ENCODE peak calls at places on chromosomes 2 and 18, in eight cellular contexts. Z is HCT116, O is fibroblast of villous mesenchyme, D is endodermal cell, V is GM13977, E is OCI-LY7, F is DND-41, U is AG04450. T is an unnamed sample.

GRCh38 chr2:230137902-230138539 is 69.3 kb upstream of the SLC16A14 start:
- DNase-seq in Z (no peak), O (no peak), D (no peak), V (no peak), E (peak), F (no peak), U (no peak), T (no peak)

GRCh38 chr2:128782411-128783192 is 463.9 kb upstream of the HS6ST1 start:
- DNase-seq in Z (no peak), O (no peak), D (no peak), V (no peak), E (no peak), F (no peak), U (no peak), T (peak)

GRCh38 chr2:43070039-43070438 is 156.4 kb downstream of the ZFP36L2 start:
- DNase-seq in Z (no peak), O (no peak), D (no peak), V (no peak), E (no peak), F (no peak), U (no peak), T (no peak)

GRCh38 chr2:54597153-54597827 is 126.2 kb upstream of the EML6 start:
- DNase-seq in Z (no peak), O (no peak), D (no peak), V (no peak), E (peak), F (no peak), U (no peak), T (no peak)

GRCh38 chr2:39481611-39482010 is 44.5 kb upstream of the MAP4K3 start:
- DNase-seq in Z (no peak), O (peak), D (no peak), V (no peak), E (no peak), F (no peak), U (no peak), T (no peak)

GRCh38 chr18:12276736-12277554 is 22.8 kb downstream of the CIDEA start:
- DNase-seq in Z (no peak), O (no peak), D (no peak), V (no peak), E (no peak), F (no peak), U (no peak), T (no peak)

GRCh38 chr2:66957677-66958076 is 439.5 kb upstream of the ETAA1 start:
- DNase-seq in Z (no peak), O (no peak), D (no peak), V (no peak), E (no peak), F (no peak), U (no peak), T (no peak)

GRCh38 chr2:56184500-56184996 is 758 bp downstream of the CCDC85A start:
- DNase-seq in Z (no peak), O (no peak), D (peak), V (no peak), E (no peak), F (no peak), U (no peak), T (peak)

GRCh38 chr2:170716851-170717598 is 1.9 kb downstream of the SP5 start:
- DNase-seq in Z (no peak), O (peak), D (peak), V (peak), E (no peak), F (no peak), U (no peak), T (peak)

GRCh38 chr2:191114403-191114886 is 36.3 kb downstream of the STAT4 start:
- DNase-seq in Z (no peak), O (peak), D (no peak), V (peak), E (no peak), F (no peak), U (no peak), T (no peak)

GRCh38 chr2:160415991-160416390 is 77.6 kb downstream of the RBMS1 start:
- DNase-seq in Z (no peak), O (no peak), D (no peak), V (no peak), E (no peak), F (no peak), U (no peak), T (no peak)

GRCh38 chr2:116132833-116133232 is 1681.7 kb upstream of the DDX18 start:
- DNase-seq in Z (no peak), O (no peak), D (no peak), V (no peak), E (no peak), F (no peak), U (no peak), T (no peak)

GRCh38 chr2:217609952-217610351 is 392.8 kb downstream of the TNS1 start:
- DNase-seq in Z (no peak), O (no peak), D (peak), V (no peak), E (no peak), F (no peak), U (no peak), T (no peak)

GRCh38 chr2:28405537-28405936 is 12.9 kb downstream of the FOSL2 start:
- DNase-seq in Z (no peak), O (no peak), D (no peak), V (no peak), E (no peak), F (no peak), U (no peak), T (no peak)

GRCh38 chr2:28408764-28409599 is 16.3 kb downstream of the FOSL2 start:
- DNase-seq in Z (peak), O (peak), D (no peak), V (peak), E (no peak), F (no peak), U (no peak), T (no peak)

GRCh38 chr2:28406276-28407096 is 13.8 kb downstream of the FOSL2 start:
- DNase-seq in Z (no peak), O (no peak), D (no peak), V (no peak), E (no peak), F (no peak), U (no peak), T (peak)

GRCh38 chr2:28407976-28408690 is 15.5 kb downstream of the FOSL2 start:
- DNase-seq in Z (no peak), O (no peak), D (no peak), V (no peak), E (no peak), F (no peak), U (no peak), T (no peak)

GRCh38 chr2:28407131-28407975 is 14.7 kb downstream of the FOSL2 start:
- DNase-seq in Z (no peak), O (no peak), D (no peak), V (no peak), E (no peak), F (no peak), U (no peak), T (no peak)
- TF ChIP-seq CTCF in Z (no peak), O (no peak), D (no peak), V (no peak), E (no peak), F (no peak), U (no peak), T (no peak)

DNA sequence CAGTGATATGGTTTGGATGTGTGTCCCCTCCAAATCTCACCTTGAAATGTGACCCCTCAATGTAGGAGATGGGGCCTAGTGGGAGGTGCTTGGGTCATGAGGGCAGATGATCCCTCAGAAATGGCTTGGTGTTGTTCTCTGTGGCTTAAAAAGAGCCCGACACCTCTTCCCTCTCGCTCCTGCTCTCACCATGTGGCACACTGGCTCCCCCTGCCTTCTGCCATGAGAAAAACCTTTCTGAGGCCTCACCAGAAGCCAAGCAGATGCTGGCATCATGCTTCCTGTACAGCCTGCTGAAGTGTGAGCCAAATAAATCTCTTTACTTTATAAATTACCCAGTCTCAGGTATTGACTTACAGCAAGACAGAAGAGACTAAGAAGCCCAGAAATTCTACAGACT is 357.1 kb downstream of the NRXN1 start:
- DNase-seq in Z (no peak), O (no peak), D (peak), V (no peak), E (peak), F (no peak), U (no peak), T (no peak)
- TF ChIP-seq CTCF in Z (no peak), O (no peak), D (peak), V (peak), E (peak), F (peak), U (no peak), T (no peak)

GRCh38 chr2:61469424-61470121 is 1.3 kb downstream of the USP34 start:
- DNase-seq in Z (no peak), O (peak), D (no peak), V (no peak), E (no peak), F (no peak), U (no peak), T (no peak)

GRCh38 chr2:61471905-61472805 is 1.3 kb upstream of the USP34 start:
- DNase-seq in Z (no peak), O (peak), D (no peak), V (peak), E (peak), F (peak), U (no peak), T (no peak)

GRCh38 chr2:61470122-61470951 is 550 bp downstream of the USP34 start:
- DNase-seq in Z (peak), O (peak), D (peak), V (peak), E (peak), F (peak), U (peak), T (peak)

DNA sequence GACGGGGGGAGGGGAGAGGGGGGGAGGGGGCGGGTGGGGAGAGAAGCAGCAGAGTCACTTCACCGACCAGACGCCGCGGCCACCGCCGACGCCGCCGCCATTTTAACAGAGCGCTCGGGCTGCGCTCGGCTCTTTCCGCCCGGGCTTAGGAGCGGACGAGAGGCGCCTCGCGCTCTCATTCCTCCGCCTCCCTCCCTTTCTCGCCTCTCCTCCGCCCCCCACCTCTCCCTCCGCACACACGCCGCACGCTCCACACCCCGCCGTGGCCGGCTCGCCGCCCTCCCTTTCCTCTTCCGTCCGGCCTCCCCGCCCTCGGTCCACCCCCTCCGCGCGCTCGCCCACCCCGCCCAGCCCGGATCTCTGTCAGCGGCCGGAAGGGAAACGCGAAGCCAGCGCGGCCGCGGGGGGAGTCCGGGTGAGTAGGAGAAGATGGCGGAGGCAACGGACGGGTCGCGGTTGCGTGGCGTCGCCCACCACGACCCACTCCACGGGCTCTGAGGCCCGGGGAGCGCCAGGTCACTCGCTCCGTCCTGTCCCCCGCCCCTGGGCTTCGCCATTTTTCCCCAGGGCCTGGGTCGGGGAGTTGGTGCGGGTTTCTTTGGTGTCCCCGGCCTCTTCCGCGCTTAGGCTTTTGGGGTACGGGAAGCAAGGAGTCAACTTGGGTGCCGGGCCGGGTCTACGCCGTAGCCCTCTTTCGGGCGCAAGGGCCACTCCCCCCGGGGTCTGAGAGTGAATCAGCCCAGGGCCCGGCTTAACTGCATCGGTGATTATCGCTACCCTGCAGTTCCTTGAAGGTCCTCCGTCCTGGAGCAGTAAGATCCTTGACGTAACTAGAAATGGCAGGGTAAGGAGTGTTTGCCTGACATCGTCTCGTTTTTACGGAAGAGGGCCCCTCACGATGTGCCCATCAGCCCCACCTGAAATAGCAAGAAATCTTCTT is at the start of gene USP34:
- DNase-seq in Z (peak), O (peak), D (peak), V (peak), E (peak), F (peak), U (peak), T (peak)
- TF ChIP-seq CTCF in Z (no peak), O (no peak), D (peak), V (no peak), E (no peak), F (no peak), U (no peak), T (no peak)

DNA sequence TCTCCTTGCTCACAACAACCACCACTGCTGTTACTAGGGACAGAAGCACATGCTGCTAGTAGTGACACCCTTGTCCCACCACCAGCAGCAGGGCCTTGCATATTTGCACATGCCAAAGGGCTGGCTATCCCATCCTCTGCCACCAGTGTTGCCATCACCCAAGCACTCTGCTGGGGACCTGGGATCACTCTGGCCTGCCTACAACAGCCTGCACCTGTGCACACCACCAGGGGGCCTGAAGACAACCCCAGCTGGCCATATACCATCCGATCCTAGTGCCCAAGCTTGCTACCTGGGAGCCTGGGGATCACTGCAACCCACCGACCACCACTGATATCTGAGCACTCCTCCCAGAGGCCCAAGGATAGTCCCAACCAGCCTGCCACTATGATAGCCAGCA is 99.9 kb upstream of the FANCL start:
- DNase-seq in Z (no peak), O (no peak), D (peak), V (no peak), E (no peak), F (no peak), U (no peak), T (no peak)
- TF ChIP-seq CTCF in Z (no peak), O (no peak), D (peak), V (no peak), E (no peak), F (peak), U (no peak), T (no peak)